ENCODE peak calls at places on chromosomes 11 and 22, in six cellular contexts. P is Panc1, F is SK-N-SH, H is HepG2, T is GM23338, C is HCT116. K is an unnamed sample.
A peak's percentile ranks its signal among the peaks of the same experiment; 100 is the strongest.

GRCh38 chr11:125956371-125956770 is 10.5 kb downstream of the VSIG10L2 start:
- DNase-seq in P (no peak), H (no peak), T (no peak), C (no peak), F (no peak), K (no peak)

GRCh38 chr11:112292785-112293407 is 32.2 kb upstream of the PLET1 start:
- DNase-seq in F (no peak), C (no peak), T (no peak), H (no peak), P (no peak), K (peak; percentile 38)

GRCh38 chr11:119352857-119353260 is 6.4 kb upstream of the MFRP start:
- DNase-seq in H (peak; percentile 92), P (no peak), F (peak; percentile 77), T (peak; percentile 34), C (no peak), K (no peak)

GRCh38 chr11:68968306-68969255 is 12.2 kb downstream of the MRGPRD start:
- DNase-seq in H (no peak), F (no peak), C (no peak), P (no peak), T (peak; percentile 39), K (no peak)

GRCh38 chr11:121553367-121553766 is 100.6 kb upstream of the SORL1-AS1 start:
- DNase-seq in T (no peak), H (no peak), F (no peak), P (no peak), C (no peak), K (no peak)

GRCh38 chr11:118082880-118083543 is 3.8 kb downstream of the SMIM35 start:
- DNase-seq in C (no peak), T (no peak), P (no peak), F (no peak), H (no peak), K (no peak)

GRCh38 chr11:47572715-47573255 is 6.0 kb downstream of the KBTBD4 start:
- DNase-seq in F (peak; percentile 30), T (no peak), H (no peak), C (no peak), P (no peak), K (no peak)

GRCh38 chr22:45673482-45674175 is 2.0 kb downstream of the ATXN10 start:
- DNase-seq in P (no peak), H (no peak), F (no peak), C (no peak), T (no peak), K (peak; percentile 63)

GRCh38 chr11:109972939-109973338 is 120.3 kb upstream of the ZC3H12C start:
- DNase-seq in F (no peak), T (no peak), P (no peak), H (no peak), C (no peak), K (no peak)

GRCh38 chr11:57481315-57481714 is 21.0 kb downstream of the RTN4RL2 start:
- DNase-seq in H (no peak), C (no peak), P (no peak), F (no peak), T (no peak), K (no peak)

GRCh38 chr11:57480409-57481137 is 20.2 kb downstream of the RTN4RL2 start:
- DNase-seq in P (no peak), T (peak; percentile 93), C (no peak), H (peak; percentile 61), F (peak; percentile 82), K (peak; percentile 86)

GRCh38 chr11:57483570-57483934 is 23.2 kb downstream of the RTN4RL2 start:
- DNase-seq in F (no peak), P (no peak), T (no peak), C (no peak), H (no peak), K (no peak)

GRCh38 chr11:57482782-57483569 is 22.6 kb downstream of the RTN4RL2 start:
- DNase-seq in F (peak; percentile 96), P (no peak), T (peak; percentile 88), C (no peak), H (no peak), K (no peak)

GRCh38 chr11:57481915-57482781 is 21.8 kb downstream of the RTN4RL2 start:
- DNase-seq in P (no peak), H (no peak), F (no peak), C (no peak), T (peak; percentile 44), K (no peak)
- H3K27me3 ChIP-seq in P (peaks cover 6% of the 10 kb centered on the region), H (no peaks in the 10 kb centered on the region), F (peaks cover 28% of the 10 kb centered on the region), C (no peaks in the 10 kb centered on the region), T (peaks cover 33% of the 10 kb centered on the region), K (no peaks in the 10 kb centered on the region)

GRCh38 chr11:65546217-65546958 is 11.8 kb downstream of the LTBP3 start:
- DNase-seq in P (no peak), C (peak; percentile 50), F (peak; percentile 88), H (peak; percentile 75), T (peak; percentile 95), K (peak; percentile 93)

GRCh38 chr11:65545853-65546216 is 12.3 kb downstream of the LTBP3 start:
- DNase-seq in H (no peak), F (no peak), P (no peak), T (peak; percentile 37), C (no peak), K (no peak)

GRCh38 chr11:65551572-65552398 is 6.4 kb downstream of the LTBP3 start:
- DNase-seq in C (peak; percentile 64), T (peak; percentile 83), H (peak; percentile 70), F (peak; percentile 85), P (no peak), K (no peak)

GRCh38 chr11:65547446-65548125 is 10.6 kb downstream of the LTBP3 start:
- DNase-seq in P (no peak), C (no peak), H (no peak), F (no peak), T (peak; percentile 54), K (no peak)

DNA sequence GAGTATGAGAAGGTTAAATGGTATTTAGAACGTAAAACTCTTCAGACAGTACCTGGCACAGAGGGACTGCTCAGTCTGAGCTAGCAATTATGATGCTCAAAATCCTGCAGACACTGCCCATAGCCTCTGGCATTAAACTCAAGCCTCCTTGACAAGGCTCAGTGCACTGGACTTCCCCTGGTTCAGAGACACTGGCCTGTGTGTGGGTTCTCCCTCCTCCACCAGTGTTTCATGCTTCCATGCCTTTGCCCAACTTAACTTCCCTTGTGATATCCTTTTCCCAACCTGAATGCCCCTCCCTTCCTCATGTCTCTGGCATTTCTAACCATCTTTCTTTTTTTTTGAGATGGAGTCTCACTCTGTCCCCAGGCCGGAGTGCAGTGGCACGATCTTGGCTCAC is 9.1 kb downstream of the LTBP3 start:
- DNase-seq in P (no peak), H (no peak), T (no peak), C (no peak), F (no peak), K (no peak)
- TF ChIP-seq CTCF in P (no peak), H (no peak), T (no peak), C (no peak), F (no peak), K (no peak)

GRCh38 chr11:45266693-45267451 is 19.3 kb downstream of the SYT13 start:
- DNase-seq in F (no peak), T (peak; percentile 87), P (no peak), H (peak; percentile 5), C (no peak), K (no peak)
- TF ChIP-seq REST in F (no peak), T (no peak), P (no peak), H (no peak), C (no peak), K (no peak)

GRCh38 chr22:32764330-32765116 is 37.0 kb upstream of the TIMP3 start:
- DNase-seq in H (no peak), T (peak; percentile 41), F (no peak), P (no peak), C (no peak), K (no peak)
- H3K27me3 ChIP-seq in H (no peaks in the 10 kb centered on the region), T (no peaks in the 10 kb centered on the region), F (no peaks in the 10 kb centered on the region), P (no peaks in the 10 kb centered on the region), C (no peaks in the 10 kb centered on the region), K (no peaks in the 10 kb centered on the region)

GRCh38 chr22:30823015-30823370 is 128.3 kb downstream of the OSBP2 start:
- DNase-seq in C (no peak), F (peak; percentile 74), H (no peak), P (no peak), T (peak; percentile 70), K (no peak)
- TF ChIP-seq CTCF in C (no peak), F (no peak), H (no peak), P (no peak), T (no peak), K (no peak)

DNA sequence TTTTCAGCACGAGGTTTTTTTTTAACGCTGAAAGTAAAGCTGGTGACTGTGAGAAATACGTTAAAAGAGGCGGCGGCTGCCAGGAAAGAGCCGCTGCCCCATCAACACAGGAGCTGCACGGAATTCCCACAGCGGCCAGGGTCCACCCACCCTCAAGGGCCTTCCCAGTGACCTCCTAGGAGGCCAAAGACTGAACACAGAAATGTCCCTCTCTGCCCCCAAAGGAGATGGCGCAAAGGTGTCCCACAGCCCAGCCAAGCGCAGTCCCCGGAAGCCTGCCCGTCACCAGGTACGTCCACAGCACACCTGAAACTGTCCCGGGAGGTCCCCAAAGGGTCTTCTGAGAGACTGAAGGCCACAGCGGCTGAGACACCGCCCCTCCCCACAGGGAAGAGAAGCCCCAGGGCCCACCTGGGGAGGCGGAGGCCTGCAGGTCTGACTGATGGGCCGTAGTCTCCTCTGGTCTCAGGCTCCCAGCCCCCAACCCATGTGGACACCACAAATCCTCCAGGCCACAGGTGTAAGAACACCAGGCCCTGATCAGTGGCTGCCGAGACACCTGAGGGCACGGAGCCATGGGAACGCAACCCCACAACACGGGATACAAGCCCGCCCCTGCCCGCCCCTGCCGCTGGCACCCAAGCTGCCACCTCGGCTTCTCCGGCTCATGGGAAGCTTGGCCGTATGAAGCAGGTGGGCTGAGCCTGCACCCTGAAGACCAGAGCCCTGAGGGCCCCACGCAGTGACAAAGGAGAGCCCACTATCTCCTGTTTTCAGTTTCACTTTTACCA is 46.5 kb downstream of the BRD1 start:
- DNase-seq in F (no peak), C (no peak), H (no peak), T (no peak), P (no peak), K (no peak)
- TF ChIP-seq REST in F (no peak), C (no peak), H (no peak), T (no peak), P (no peak), K (no peak)